ENCODE peak calls at places on chromosomes 13 and 19, in ten cellular contexts. T, F, Z, M, Y, H, P, K, I and U are unnamed samples.

GRCh38 chr13:33205804-33206221 is 79.7 kb downstream of the STARD13 start:
- DNase-seq in H (no peak), P (no peak), Z (no peak), Y (peak), M (peak), T (peak), K (no peak), F (no peak), I (no peak), U (no peak)

GRCh38 chr19:7799640-7800355 is 30.2 kb upstream of the EVI5L start:
- DNase-seq in I (peak), M (peak), T (peak), P (peak), F (peak), Z (peak), K (peak), Y (peak), H (peak), U (peak)

GRCh38 chr19:41690801-41691065 is 2.7 kb upstream of the CEACAM7 start:
- DNase-seq in M (no peak), Z (no peak), P (no peak), F (no peak), I (no peak), H (no peak), Y (no peak), T (no peak), K (no peak), U (no peak)

GRCh38 chr19:40245506-40246128 is 19.1 kb upstream of the CCNP start:
- DNase-seq in Z (no peak), F (no peak), M (no peak), P (no peak), T (no peak), I (no peak), H (no peak), Y (no peak), K (no peak), U (no peak)

GRCh38 chr13:36418022-36418805 is 14.1 kb upstream of the CCNA1 start:
- DNase-seq in K (no peak), Y (no peak), M (peak), Z (no peak), T (peak), I (no peak), P (no peak), F (no peak), H (no peak), U (peak)

GRCh38 chr19:40611096-40611495 is 9.9 kb downstream of the LTBP4 start:
- DNase-seq in Z (no peak), T (no peak), F (no peak), K (no peak), Y (no peak), P (no peak), M (no peak), I (no peak), H (no peak), U (no peak)

GRCh38 chr13:45219123-45219891 is 18.5 kb upstream of the KCTD4 start:
- DNase-seq in I (no peak), Y (no peak), M (no peak), K (no peak), T (peak), H (no peak), P (no peak), F (no peak), Z (no peak), U (no peak)

GRCh38 chr13:113491418-113491883 is 940 bp upstream of the DCUN1D2 start:
- DNase-seq in F (no peak), I (no peak), K (no peak), Z (no peak), P (no peak), M (peak), T (peak), Y (no peak), H (peak), U (no peak)

GRCh38 chr13:23778007-23778687 is 111.1 kb downstream of the MIPEP start:
- DNase-seq in H (no peak), T (peak), I (no peak), F (no peak), Y (no peak), K (no peak), M (peak), Z (no peak), P (no peak), U (no peak)

GRCh38 chr13:36815069-36815468 is 4.0 kb upstream of the RFXAP start:
- DNase-seq in F (no peak), H (no peak), P (no peak), T (no peak), Z (no peak), Y (no peak), M (no peak), K (no peak), I (no peak), U (no peak)